ENCODE peak calls at places on chromosomes 12 and 14, in eight cellular contexts. One of them, this sample, is unnamed.

GRCh38 chr12:58302487-58303011 is 361.2 kb downstream of the ATP23 start:
- DNase-seq in nephron progenitor cell: no peak
- DNase-seq in activated B cell treated with CpG ODN at 0.5 μM for 24 hours: no peak
- DNase-seq in CD4-positive, alpha-beta T cell: no peak
- DNase-seq in lower leg skin: no peak
- DNase-seq in mucosa of descending colon: peak
- DNase-seq in WTC11: no peak
- DNase-seq in upper lobe of left lung: no peak
- DNase-seq in this sample: no peak

GRCh38 chr14:99872786-99873440 is 79.7 kb downstream of the EML1 start:
- DNase-seq in nephron progenitor cell: no peak
- DNase-seq in activated B cell treated with CpG ODN at 0.5 μM for 24 hours: no peak
- DNase-seq in CD4-positive, alpha-beta T cell: no peak
- DNase-seq in lower leg skin: no peak
- DNase-seq in mucosa of descending colon: no peak
- DNase-seq in WTC11: peak
- DNase-seq in upper lobe of left lung: no peak
- DNase-seq in this sample: no peak

GRCh38 chr12:76866726-76867125 is 12.1 kb downstream of the CSRP2 start:
- DNase-seq in nephron progenitor cell: peak
- DNase-seq in activated B cell treated with CpG ODN at 0.5 μM for 24 hours: no peak
- DNase-seq in CD4-positive, alpha-beta T cell: no peak
- DNase-seq in lower leg skin: no peak
- DNase-seq in mucosa of descending colon: no peak
- DNase-seq in WTC11: no peak
- DNase-seq in upper lobe of left lung: no peak
- DNase-seq in this sample: no peak

GRCh38 chr12:94621662-94622359 is 28.5 kb downstream of the TMCC3 start:
- DNase-seq in nephron progenitor cell: no peak
- DNase-seq in activated B cell treated with CpG ODN at 0.5 μM for 24 hours: no peak
- DNase-seq in CD4-positive, alpha-beta T cell: no peak
- DNase-seq in lower leg skin: no peak
- DNase-seq in mucosa of descending colon: no peak
- DNase-seq in WTC11: no peak
- DNase-seq in upper lobe of left lung: no peak
- DNase-seq in this sample: no peak

GRCh38 chr12:70005864-70006618 is 181.0 kb downstream of the MYRFL start:
- DNase-seq in nephron progenitor cell: no peak
- DNase-seq in activated B cell treated with CpG ODN at 0.5 μM for 24 hours: no peak
- DNase-seq in CD4-positive, alpha-beta T cell: no peak
- DNase-seq in lower leg skin: no peak
- DNase-seq in mucosa of descending colon: no peak
- DNase-seq in WTC11: no peak
- DNase-seq in upper lobe of left lung: no peak
- DNase-seq in this sample: no peak

GRCh38 chr12:6950944-6951540 is at the start of gene PTPN6:
- DNase-seq in nephron progenitor cell: no peak
- DNase-seq in activated B cell treated with CpG ODN at 0.5 μM for 24 hours: peak
- DNase-seq in CD4-positive, alpha-beta T cell: peak
- DNase-seq in lower leg skin: peak
- DNase-seq in mucosa of descending colon: peak
- DNase-seq in WTC11: no peak
- DNase-seq in upper lobe of left lung: peak
- DNase-seq in this sample: no peak

GRCh38 chr12:51186465-51186864 is 13.5 kb upstream of the TFCP2 start:
- DNase-seq in nephron progenitor cell: no peak
- DNase-seq in activated B cell treated with CpG ODN at 0.5 μM for 24 hours: no peak
- DNase-seq in CD4-positive, alpha-beta T cell: no peak
- DNase-seq in lower leg skin: no peak
- DNase-seq in mucosa of descending colon: no peak
- DNase-seq in WTC11: no peak
- DNase-seq in upper lobe of left lung: no peak
- DNase-seq in this sample: no peak

GRCh38 chr14:61588419-61588901 is 106.9 kb upstream of the HIF1A start:
- DNase-seq in nephron progenitor cell: no peak
- DNase-seq in activated B cell treated with CpG ODN at 0.5 μM for 24 hours: no peak
- DNase-seq in CD4-positive, alpha-beta T cell: no peak
- DNase-seq in lower leg skin: no peak
- DNase-seq in mucosa of descending colon: no peak
- DNase-seq in WTC11: no peak
- DNase-seq in upper lobe of left lung: no peak
- DNase-seq in this sample: no peak

GRCh38 chr12:69002969-69003368 is 70.0 kb upstream of the CPM start:
- DNase-seq in nephron progenitor cell: no peak
- DNase-seq in activated B cell treated with CpG ODN at 0.5 μM for 24 hours: no peak
- DNase-seq in CD4-positive, alpha-beta T cell: no peak
- DNase-seq in lower leg skin: no peak
- DNase-seq in mucosa of descending colon: no peak
- DNase-seq in WTC11: no peak
- DNase-seq in upper lobe of left lung: no peak
- DNase-seq in this sample: no peak

GRCh38 chr12:117580718-117581062 is 219.3 kb upstream of the NOS1 start:
- DNase-seq in nephron progenitor cell: peak
- DNase-seq in activated B cell treated with CpG ODN at 0.5 μM for 24 hours: no peak
- DNase-seq in CD4-positive, alpha-beta T cell: no peak
- DNase-seq in lower leg skin: peak
- DNase-seq in mucosa of descending colon: peak
- DNase-seq in WTC11: peak
- DNase-seq in upper lobe of left lung: no peak
- DNase-seq in this sample: no peak

GRCh38 chr14:64769096-64770020 is 65.1 kb downstream of the PLEKHG3 start:
- DNase-seq in nephron progenitor cell: no peak
- DNase-seq in activated B cell treated with CpG ODN at 0.5 μM for 24 hours: no peak
- DNase-seq in CD4-positive, alpha-beta T cell: no peak
- DNase-seq in lower leg skin: no peak
- DNase-seq in mucosa of descending colon: no peak
- DNase-seq in WTC11: no peak
- DNase-seq in upper lobe of left lung: no peak
- DNase-seq in this sample: no peak

GRCh38 chr14:39267592-39268112 is 33.9 kb downstream of the MIA2 start:
- DNase-seq in nephron progenitor cell: no peak
- DNase-seq in activated B cell treated with CpG ODN at 0.5 μM for 24 hours: no peak
- DNase-seq in CD4-positive, alpha-beta T cell: no peak
- DNase-seq in lower leg skin: no peak
- DNase-seq in mucosa of descending colon: no peak
- DNase-seq in WTC11: no peak
- DNase-seq in upper lobe of left lung: no peak
- DNase-seq in this sample: no peak

GRCh38 chr12:77540097-77540496 is 290.6 kb upstream of the NAV3 start:
- DNase-seq in nephron progenitor cell: no peak
- DNase-seq in activated B cell treated with CpG ODN at 0.5 μM for 24 hours: no peak
- DNase-seq in CD4-positive, alpha-beta T cell: no peak
- DNase-seq in lower leg skin: no peak
- DNase-seq in mucosa of descending colon: no peak
- DNase-seq in WTC11: no peak
- DNase-seq in upper lobe of left lung: no peak
- DNase-seq in this sample: no peak

GRCh38 chr12:126385785-126386184 is 1320.5 kb downstream of the AACS start:
- DNase-seq in nephron progenitor cell: no peak
- DNase-seq in activated B cell treated with CpG ODN at 0.5 μM for 24 hours: no peak
- DNase-seq in CD4-positive, alpha-beta T cell: no peak
- DNase-seq in lower leg skin: no peak
- DNase-seq in mucosa of descending colon: no peak
- DNase-seq in WTC11: no peak
- DNase-seq in upper lobe of left lung: no peak
- DNase-seq in this sample: no peak

GRCh38 chr12:74408601-74409166 is 129.0 kb upstream of the ATXN7L3B start:
- DNase-seq in nephron progenitor cell: no peak
- DNase-seq in activated B cell treated with CpG ODN at 0.5 μM for 24 hours: no peak
- DNase-seq in CD4-positive, alpha-beta T cell: no peak
- DNase-seq in lower leg skin: no peak
- DNase-seq in mucosa of descending colon: no peak
- DNase-seq in WTC11: no peak
- DNase-seq in upper lobe of left lung: no peak
- DNase-seq in this sample: no peak
- TF ChIP-seq CTCF in nephron progenitor cell: no peak
- TF ChIP-seq CTCF in activated B cell treated with CpG ODN at 0.5 μM for 24 hours: no peak
- TF ChIP-seq CTCF in CD4-positive, alpha-beta T cell: no peak
- TF ChIP-seq CTCF in lower leg skin: no peak
- TF ChIP-seq CTCF in mucosa of descending colon: no peak
- TF ChIP-seq CTCF in WTC11: no peak
- TF ChIP-seq CTCF in upper lobe of left lung: no peak
- TF ChIP-seq CTCF in this sample: no peak

DNA sequence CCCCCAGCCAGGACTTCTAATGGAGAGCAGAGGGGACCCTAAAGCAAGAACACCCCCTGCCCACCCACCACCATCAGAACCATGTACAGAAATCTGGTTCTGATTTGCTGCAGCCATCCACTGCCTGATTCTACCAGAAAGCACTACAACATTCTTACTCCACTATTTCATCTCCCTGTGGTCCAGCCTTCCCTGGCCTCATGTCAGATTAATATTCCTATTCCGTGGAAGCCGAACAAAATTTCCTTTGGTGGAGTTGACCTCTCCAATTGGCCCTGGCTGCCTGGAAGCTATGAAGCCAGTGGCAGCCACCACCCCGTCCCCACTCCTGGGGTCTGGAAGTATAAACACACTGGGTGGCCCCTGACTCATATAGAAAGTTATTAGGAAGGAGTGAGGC is 60.2 kb downstream of the ANO2 start:
- DNase-seq in nephron progenitor cell: no peak
- DNase-seq in activated B cell treated with CpG ODN at 0.5 μM for 24 hours: no peak
- DNase-seq in CD4-positive, alpha-beta T cell: no peak
- DNase-seq in lower leg skin: no peak
- DNase-seq in mucosa of descending colon: no peak
- DNase-seq in WTC11: no peak
- DNase-seq in upper lobe of left lung: no peak
- DNase-seq in this sample: no peak
- TF ChIP-seq CTCF in nephron progenitor cell: no peak
- TF ChIP-seq CTCF in activated B cell treated with CpG ODN at 0.5 μM for 24 hours: no peak
- TF ChIP-seq CTCF in CD4-positive, alpha-beta T cell: no peak
- TF ChIP-seq CTCF in lower leg skin: no peak
- TF ChIP-seq CTCF in mucosa of descending colon: no peak
- TF ChIP-seq CTCF in WTC11: no peak
- TF ChIP-seq CTCF in upper lobe of left lung: no peak
- TF ChIP-seq CTCF in this sample: no peak

GRCh38 chr12:92233346-92234015 is 87.8 kb upstream of the BTG1 start:
- DNase-seq in nephron progenitor cell: no peak
- DNase-seq in activated B cell treated with CpG ODN at 0.5 μM for 24 hours: no peak
- DNase-seq in CD4-positive, alpha-beta T cell: no peak
- DNase-seq in lower leg skin: no peak
- DNase-seq in mucosa of descending colon: no peak
- DNase-seq in WTC11: no peak
- DNase-seq in upper lobe of left lung: no peak
- DNase-seq in this sample: no peak
- TF ChIP-seq CTCF in nephron progenitor cell: no peak
- TF ChIP-seq CTCF in activated B cell treated with CpG ODN at 0.5 μM for 24 hours: no peak
- TF ChIP-seq CTCF in CD4-positive, alpha-beta T cell: no peak
- TF ChIP-seq CTCF in lower leg skin: no peak
- TF ChIP-seq CTCF in mucosa of descending colon: no peak
- TF ChIP-seq CTCF in WTC11: no peak
- TF ChIP-seq CTCF in upper lobe of left lung: no peak
- TF ChIP-seq CTCF in this sample: no peak

GRCh38 chr12:4894019-4894418 is 15.7 kb upstream of the KCNA1 start:
- DNase-seq in nephron progenitor cell: no peak
- DNase-seq in activated B cell treated with CpG ODN at 0.5 μM for 24 hours: no peak
- DNase-seq in CD4-positive, alpha-beta T cell: no peak
- DNase-seq in lower leg skin: no peak
- DNase-seq in mucosa of descending colon: no peak
- DNase-seq in WTC11: no peak
- DNase-seq in upper lobe of left lung: no peak
- DNase-seq in this sample: no peak
- TF ChIP-seq CTCF in nephron progenitor cell: no peak
- TF ChIP-seq CTCF in activated B cell treated with CpG ODN at 0.5 μM for 24 hours: no peak
- TF ChIP-seq CTCF in CD4-positive, alpha-beta T cell: no peak
- TF ChIP-seq CTCF in lower leg skin: no peak
- TF ChIP-seq CTCF in mucosa of descending colon: no peak
- TF ChIP-seq CTCF in WTC11: no peak
- TF ChIP-seq CTCF in upper lobe of left lung: no peak
- TF ChIP-seq CTCF in this sample: no peak

GRCh38 chr12:2833810-2834209 is 1.0 kb downstream of the NRIP2 start:
- DNase-seq in nephron progenitor cell: no peak
- DNase-seq in activated B cell treated with CpG ODN at 0.5 μM for 24 hours: no peak
- DNase-seq in CD4-positive, alpha-beta T cell: no peak
- DNase-seq in lower leg skin: no peak
- DNase-seq in mucosa of descending colon: no peak
- DNase-seq in WTC11: no peak
- DNase-seq in upper lobe of left lung: no peak
- DNase-seq in this sample: no peak

GRCh38 chr12:2833327-2833726 is 1.5 kb downstream of the NRIP2 start:
- DNase-seq in nephron progenitor cell: no peak
- DNase-seq in activated B cell treated with CpG ODN at 0.5 μM for 24 hours: no peak
- DNase-seq in CD4-positive, alpha-beta T cell: no peak
- DNase-seq in lower leg skin: no peak
- DNase-seq in mucosa of descending colon: no peak
- DNase-seq in WTC11: no peak
- DNase-seq in upper lobe of left lung: no peak
- DNase-seq in this sample: no peak

GRCh38 chr12:2836004-2836403 is 1.2 kb upstream of the NRIP2 start:
- DNase-seq in nephron progenitor cell: no peak
- DNase-seq in activated B cell treated with CpG ODN at 0.5 μM for 24 hours: no peak
- DNase-seq in CD4-positive, alpha-beta T cell: no peak
- DNase-seq in lower leg skin: no peak
- DNase-seq in mucosa of descending colon: no peak
- DNase-seq in WTC11: no peak
- DNase-seq in upper lobe of left lung: no peak
- DNase-seq in this sample: no peak

GRCh38 chr12:2836576-2836975 is 1.7 kb upstream of the NRIP2 start:
- DNase-seq in nephron progenitor cell: no peak
- DNase-seq in activated B cell treated with CpG ODN at 0.5 μM for 24 hours: no peak
- DNase-seq in CD4-positive, alpha-beta T cell: no peak
- DNase-seq in lower leg skin: no peak
- DNase-seq in mucosa of descending colon: no peak
- DNase-seq in WTC11: no peak
- DNase-seq in upper lobe of left lung: no peak
- DNase-seq in this sample: no peak

GRCh38 chr12:2834581-2835491 is at the start of gene NRIP2:
- DNase-seq in nephron progenitor cell: peak
- DNase-seq in activated B cell treated with CpG ODN at 0.5 μM for 24 hours: no peak
- DNase-seq in CD4-positive, alpha-beta T cell: no peak
- DNase-seq in lower leg skin: no peak
- DNase-seq in mucosa of descending colon: no peak
- DNase-seq in WTC11: peak
- DNase-seq in upper lobe of left lung: no peak
- DNase-seq in this sample: no peak
- TF ChIP-seq CTCF in nephron progenitor cell: no peak
- TF ChIP-seq CTCF in activated B cell treated with CpG ODN at 0.5 μM for 24 hours: no peak
- TF ChIP-seq CTCF in CD4-positive, alpha-beta T cell: no peak
- TF ChIP-seq CTCF in lower leg skin: no peak
- TF ChIP-seq CTCF in mucosa of descending colon: no peak
- TF ChIP-seq CTCF in WTC11: no peak
- TF ChIP-seq CTCF in upper lobe of left lung: no peak
- TF ChIP-seq CTCF in this sample: no peak

DNA sequence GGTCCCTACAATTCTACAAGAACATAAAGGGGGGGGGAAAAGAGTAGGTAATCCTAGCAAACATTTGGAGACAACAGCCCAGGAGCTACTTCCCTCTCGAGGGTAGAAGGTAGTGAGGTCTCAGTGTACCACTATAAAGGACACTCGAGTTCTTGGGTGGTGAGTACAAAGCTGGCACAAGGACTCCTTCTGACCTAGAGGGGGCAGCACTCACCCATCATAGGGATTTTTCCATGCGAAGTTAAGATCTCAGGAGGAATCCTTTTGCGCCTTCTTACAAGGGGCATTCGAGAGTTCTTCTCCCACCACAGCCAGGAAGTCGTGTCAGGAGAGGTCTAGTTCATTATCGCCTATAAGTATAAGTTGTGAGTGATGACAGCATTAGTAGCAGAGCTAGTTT is 200.2 kb upstream of the RBM19 start:
- DNase-seq in nephron progenitor cell: peak
- DNase-seq in activated B cell treated with CpG ODN at 0.5 μM for 24 hours: no peak
- DNase-seq in CD4-positive, alpha-beta T cell: no peak
- DNase-seq in lower leg skin: no peak
- DNase-seq in mucosa of descending colon: no peak
- DNase-seq in WTC11: peak
- DNase-seq in upper lobe of left lung: peak
- DNase-seq in this sample: peak
- TF ChIP-seq CTCF in nephron progenitor cell: peak
- TF ChIP-seq CTCF in activated B cell treated with CpG ODN at 0.5 μM for 24 hours: no peak
- TF ChIP-seq CTCF in CD4-positive, alpha-beta T cell: no peak
- TF ChIP-seq CTCF in lower leg skin: no peak
- TF ChIP-seq CTCF in mucosa of descending colon: no peak
- TF ChIP-seq CTCF in WTC11: peak
- TF ChIP-seq CTCF in upper lobe of left lung: peak
- TF ChIP-seq CTCF in this sample: peak

GRCh38 chr14:51219473-51220448 is 20.3 kb upstream of the TMX1 start:
- DNase-seq in nephron progenitor cell: no peak
- DNase-seq in activated B cell treated with CpG ODN at 0.5 μM for 24 hours: no peak
- DNase-seq in CD4-positive, alpha-beta T cell: no peak
- DNase-seq in lower leg skin: no peak
- DNase-seq in mucosa of descending colon: no peak
- DNase-seq in WTC11: no peak
- DNase-seq in upper lobe of left lung: no peak
- DNase-seq in this sample: no peak
- TF ChIP-seq CTCF in nephron progenitor cell: peak
- TF ChIP-seq CTCF in activated B cell treated with CpG ODN at 0.5 μM for 24 hours: peak
- TF ChIP-seq CTCF in CD4-positive, alpha-beta T cell: peak
- TF ChIP-seq CTCF in lower leg skin: no peak
- TF ChIP-seq CTCF in mucosa of descending colon: peak
- TF ChIP-seq CTCF in WTC11: peak
- TF ChIP-seq CTCF in upper lobe of left lung: peak
- TF ChIP-seq CTCF in this sample: peak